ENCODE peak calls at places on chromosomes 4 and X, in five cellular contexts. A is substantia nigra, F is kidney tubule cell, T is left colon, Q is HT1080. X is an unnamed sample.

GRCh38 chr4:108919229-108919893 is 156.5 kb upstream of the ETNPPL start:
- DNase-seq in A (no peak), F (no peak), T (no peak), Q (no peak), X (no peak)

GRCh38 chrX:40278340-40279090 is 180.8 kb upstream of the BCOR start:
- DNase-seq in F (peak; percentile 25), Q (peak; percentile 3), T (no peak), A (no peak), X (no peak)

GRCh38 chrX:118773782-118774181 is 46.4 kb downstream of the IL13RA1 start:
- DNase-seq in T (peak; percentile 48), A (no peak), Q (no peak), F (peak; percentile 36), X (no peak)

GRCh38 chr4:42474406-42474805 is 77.1 kb downstream of the SHISA3 start:
- DNase-seq in T (no peak), A (no peak), F (no peak), Q (no peak), X (no peak)

GRCh38 chrX:130094712-130095111 is 15.6 kb downstream of the ELF4 start:
- DNase-seq in T (no peak), Q (no peak), A (no peak), F (no peak), X (no peak)

GRCh38 chrX:17413228-17413627 is 38.2 kb downstream of the NHS start:
- DNase-seq in Q (peak; percentile 51), F (peak; percentile 91), A (no peak), T (no peak), X (peak; percentile 83)

GRCh38 chr4:26911254-26911653 is 50.6 kb downstream of the STIM2 start:
- DNase-seq in F (no peak), T (no peak), Q (no peak), A (no peak), X (no peak)

GRCh38 chr4:169957785-169958184 is 68.4 kb downstream of the MFAP3L start:
- DNase-seq in F (no peak), T (no peak), A (no peak), Q (peak; percentile 32), X (no peak)

GRCh38 chr4:1577818-1578217 is 106.3 kb downstream of the FAM53A start:
- DNase-seq in F (no peak), Q (no peak), A (no peak), T (no peak), X (no peak)

GRCh38 chrX:104913348-104913747 is 307.1 kb downstream of the TEX13A start:
- DNase-seq in Q (peak; percentile 0), F (peak; percentile 27), T (no peak), A (no peak), X (no peak)

GRCh38 chr4:111602848-111603247 is 542.4 kb upstream of the FAM241A start:
- DNase-seq in Q (peak; percentile 24), A (no peak), F (no peak), T (no peak), X (peak; percentile 7)

GRCh38 chr4:137390707-137391106 is 141.6 kb downstream of the PCDH18 start:
- DNase-seq in F (no peak), Q (no peak), T (no peak), A (no peak), X (no peak)

GRCh38 chr4:110475881-110476818 is at the start of gene ENPEP:
- DNase-seq in F (peak; percentile 68), T (no peak), A (no peak), Q (no peak), X (peak; percentile 32)

GRCh38 chr4:1058198-1058996 is 47.0 kb downstream of the FGFRL1 start:
- DNase-seq in A (no peak), F (peak; percentile 20), Q (no peak), T (peak; percentile 51), X (no peak)

GRCh38 chrX:71285929-71286328 is 2.5 kb downstream of the NONO start:
- DNase-seq in T (no peak), Q (no peak), A (no peak), F (no peak), X (no peak)

GRCh38 chr4:180058731-180059215 is 2184.4 kb upstream of the TENM3 start:
- DNase-seq in T (peak; percentile 52), Q (peak; percentile 70), F (peak; percentile 40), A (peak; percentile 40), X (peak; percentile 63)

GRCh38 chr4:87697945-87698344 is 47.9 kb downstream of the DMP1 start:
- DNase-seq in A (no peak), F (no peak), T (no peak), Q (no peak), X (no peak)

GRCh38 chr4:37889849-37890500 is 909 bp upstream of the TBC1D1 start:
- DNase-seq in F (peak; percentile 2), A (no peak), T (peak; percentile 47), Q (no peak), X (no peak)

GRCh38 chr4:112951362-112951962 is 98.0 kb upstream of the ANK2 start:
- DNase-seq in A (no peak), T (no peak), Q (peak; percentile 22), F (peak; percentile 21), X (peak; percentile 8)

GRCh38 chrX:53479295-53479694 is 45.1 kb upstream of the HSD17B10 start:
- DNase-seq in T (no peak), F (no peak), A (no peak), Q (peak; percentile 40), X (peak; percentile 90)

GRCh38 chr4:9867746-9868425 is 86.5 kb downstream of the DRD5 start:
- DNase-seq in F (no peak), T (no peak), Q (no peak), A (no peak), X (no peak)